ENCODE peak calls at places on chromosome 15, in nine cellular contexts. B, P, Q, C, K, Z, V, J and M are unnamed samples.

GRCh38 chr15:77596821-77597803 is 35.6 kb downstream of the LINGO1 start:
- DNase-seq in B (peak), P (no peak), Q (no peak), C (no peak), K (no peak), Z (no peak), V (no peak), J (no peak), M (no peak)

GRCh38 chr15:22871481-22872076 is 33.1 kb downstream of the NIPA2 start:
- DNase-seq in B (no peak), P (no peak), Q (no peak), C (no peak), K (no peak), Z (no peak), V (no peak), J (no peak), M (no peak)

GRCh38 chr15:89630974-89631901 is 24.0 kb downstream of the KIF7 start:
- DNase-seq in B (no peak), P (no peak), Q (peak), C (no peak), K (no peak), Z (no peak), V (no peak), J (peak), M (no peak)

GRCh38 chr15:60399931-60400330 is 2.1 kb upstream of the ANXA2 start:
- DNase-seq in B (no peak), P (no peak), Q (no peak), C (peak), K (no peak), Z (no peak), V (no peak), J (no peak), M (no peak)

GRCh38 chr15:66565731-66566130 is at the start of gene LCTL:
- DNase-seq in B (peak), P (no peak), Q (no peak), C (peak), K (no peak), Z (no peak), V (no peak), J (no peak), M (no peak)

GRCh38 chr15:71739355-71739754 is 71.0 kb upstream of the NR2E3 start:
- DNase-seq in B (no peak), P (no peak), Q (no peak), C (no peak), K (no peak), Z (no peak), V (no peak), J (no peak), M (no peak)

GRCh38 chr15:54388746-54389145 is 410.5 kb downstream of the UNC13C start:
- DNase-seq in B (no peak), P (no peak), Q (no peak), C (no peak), K (no peak), Z (no peak), V (no peak), J (no peak), M (no peak)

GRCh38 chr15:40471105-40471777 is 457 bp downstream of the CHST14 start:
- DNase-seq in B (peak), P (no peak), Q (peak), C (peak), K (no peak), Z (no peak), V (peak), J (peak), M (peak)

GRCh38 chr15:64507293-64507802 is 47.0 kb downstream of the ZNF609 start:
- DNase-seq in B (peak), P (peak), Q (peak), C (peak), K (no peak), Z (no peak), V (peak), J (peak), M (peak)

DNA sequence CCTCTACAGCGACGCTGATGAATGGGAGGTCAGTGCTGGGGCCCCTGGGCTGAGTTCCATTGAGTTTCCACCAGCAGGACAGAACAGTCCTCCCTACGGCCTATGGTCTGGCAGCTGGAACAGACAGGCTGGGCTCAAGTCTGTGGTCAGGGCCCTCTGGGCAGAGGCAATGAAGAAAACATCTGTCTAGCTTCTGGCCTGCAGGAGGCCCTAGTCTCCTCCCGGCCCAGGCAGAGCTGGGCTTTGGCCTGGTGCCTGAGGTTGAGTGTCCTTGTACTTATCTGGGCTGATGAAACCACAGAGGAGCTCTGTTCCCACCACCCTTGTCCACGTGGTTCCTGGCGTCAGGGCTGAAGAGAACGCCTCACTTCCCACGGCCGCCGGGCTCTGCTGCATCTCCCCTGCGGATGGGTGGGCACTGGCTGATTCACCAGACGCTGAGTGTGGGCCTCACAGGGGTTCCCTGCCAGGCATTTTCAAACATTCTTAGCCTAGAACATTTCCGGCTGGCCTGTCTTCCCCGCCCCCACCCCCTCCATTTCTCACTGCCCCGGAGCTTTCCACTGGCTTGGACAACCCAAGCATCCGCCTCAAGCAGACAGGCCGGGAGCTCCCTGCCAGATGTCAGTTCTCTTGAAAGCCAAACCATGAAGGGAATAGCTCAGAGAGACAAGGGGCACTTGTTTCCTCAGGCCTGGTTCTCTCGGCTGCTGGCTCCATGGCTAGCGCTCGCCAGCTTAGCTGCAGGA is 20.3 kb downstream of the PPCDC start:
- DNase-seq in B (no peak), P (no peak), Q (peak), C (peak), K (peak), Z (peak), V (peak), J (peak), M (peak)
- TF ChIP-seq CTCF in B (no peak), P (no peak), Q (peak), C (peak), K (peak), Z (peak), V (peak), J (peak), M (no peak)

GRCh38 chr15:81752974-81753373 is 292.8 kb downstream of the MEX3B start:
- DNase-seq in B (peak), P (no peak), Q (no peak), C (no peak), K (no peak), Z (no peak), V (no peak), J (no peak), M (no peak)
- TF ChIP-seq CTCF in B (peak), P (no peak), Q (no peak), C (no peak), K (no peak), Z (no peak), V (no peak), J (no peak), M (no peak)

GRCh38 chr15:56901931-56902330 is 16.5 kb upstream of the TCF12 start:
- DNase-seq in B (no peak), P (no peak), Q (no peak), C (no peak), K (no peak), Z (no peak), V (no peak), J (no peak), M (no peak)
- TF ChIP-seq CTCF in B (no peak), P (no peak), Q (no peak), C (no peak), K (no peak), Z (no peak), V (no peak), J (no peak), M (no peak)

GRCh38 chr15:59172289-59172901 is 34.2 kb upstream of the LDHAL6B start:
- DNase-seq in B (no peak), P (no peak), Q (no peak), C (no peak), K (no peak), Z (no peak), V (no peak), J (no peak), M (no peak)
- TF ChIP-seq CTCF in B (peak), P (no peak), Q (no peak), C (no peak), K (no peak), Z (no peak), V (no peak), J (no peak), M (no peak)

DNA sequence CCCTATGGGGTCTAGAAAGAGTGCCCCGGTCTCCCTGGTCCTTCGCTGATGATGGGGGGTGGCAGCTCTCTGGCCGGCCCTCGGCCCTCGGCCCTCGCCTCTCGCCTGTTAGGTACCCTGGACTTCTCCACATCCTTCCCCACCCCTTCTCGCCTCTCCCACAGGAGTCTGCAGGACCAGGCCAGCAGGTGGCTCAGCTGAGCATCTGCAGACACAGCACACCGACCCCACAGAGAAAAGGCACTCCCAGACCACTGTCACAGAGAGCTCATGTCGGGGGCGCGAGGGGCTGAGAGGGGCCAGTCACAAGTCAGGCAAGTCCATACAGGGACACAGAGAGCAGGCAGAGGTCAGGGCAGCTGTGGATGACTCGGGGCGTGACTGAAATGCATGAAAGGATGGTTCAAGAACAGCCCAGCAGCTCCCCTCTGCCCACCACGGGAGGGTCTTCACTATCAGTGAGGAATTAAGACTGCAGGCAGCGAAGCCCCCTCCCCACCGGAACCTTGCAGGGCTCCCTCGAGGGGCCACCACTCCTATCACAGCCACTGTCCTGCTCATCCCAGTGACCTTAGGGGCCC is 181.7 kb upstream of the NSMCE3 start:
- DNase-seq in B (peak), P (no peak), Q (no peak), C (no peak), K (no peak), Z (no peak), V (no peak), J (no peak), M (no peak)
- TF ChIP-seq CTCF in B (peak), P (no peak), Q (no peak), C (no peak), K (no peak), Z (no peak), V (no peak), J (no peak), M (no peak)

GRCh38 chr15:29934251-29934650 is 112.0 kb upstream of the TJP1 start:
- DNase-seq in B (no peak), P (no peak), Q (no peak), C (peak), K (no peak), Z (no peak), V (no peak), J (no peak), M (no peak)

GRCh38 chr15:29933043-29933442 is 110.8 kb upstream of the TJP1 start:
- DNase-seq in B (no peak), P (no peak), Q (no peak), C (no peak), K (no peak), Z (no peak), V (no peak), J (no peak), M (no peak)

GRCh38 chr15:29936353-29937049 is 114.2 kb upstream of the TJP1 start:
- DNase-seq in B (no peak), P (no peak), Q (no peak), C (peak), K (no peak), Z (no peak), V (no peak), J (no peak), M (no peak)

GRCh38 chr15:29937956-29938355 is 115.7 kb upstream of the TJP1 start:
- DNase-seq in B (no peak), P (no peak), Q (no peak), C (no peak), K (no peak), Z (no peak), V (no peak), J (no peak), M (no peak)

GRCh38 chr15:29935296-29936020 is 113.2 kb upstream of the TJP1 start:
- DNase-seq in B (no peak), P (no peak), Q (no peak), C (no peak), K (no peak), Z (no peak), V (no peak), J (no peak), M (no peak)
- TF ChIP-seq CTCF in B (no peak), P (no peak), Q (no peak), C (peak), K (no peak), Z (no peak), V (no peak), J (peak), M (no peak)